ENCODE peak calls at places on chromosome 22, in four cellular contexts. T is pancreas, A is AG04450, G is spleen. S is an unnamed sample. For H3K9me3, the result is how much of the 10 kb centered on the place peaks cover.

GRCh38 chr22:34105461-34106062 is 185.3 kb upstream of the LARGE1 start:
- DNase-seq in T (peak), A (no peak), G (no peak), S (peak)

GRCh38 chr22:29030618-29031235 is 30.9 kb downstream of the C22orf31 start:
- DNase-seq in T (peak), A (no peak), G (peak), S (peak)

GRCh38 chr22:43238526-43239006 is 51.6 kb upstream of the TTLL12 start:
- DNase-seq in T (no peak), A (no peak), G (no peak), S (no peak)

GRCh38 chr22:40666151-40666848 is 13.0 kb upstream of the MCHR1 start:
- DNase-seq in T (no peak), A (no peak), G (no peak), S (no peak)

GRCh38 chr22:38260760-38261477 is 11.9 kb downstream of the TMEM184B start:
- DNase-seq in T (no peak), A (no peak), G (no peak), S (no peak)

GRCh38 chr22:28105396-28105795 is 186.3 kb upstream of the PITPNB start:
- DNase-seq in T (no peak), A (no peak), G (no peak), S (no peak)

GRCh38 chr22:45218974-45219373 is 21.7 kb downstream of the KIAA0930 start:
- DNase-seq in T (no peak), A (no peak), G (no peak), S (no peak)

GRCh38 chr22:42217019-42217751 is 53.3 kb downstream of the TCF20 start:
- DNase-seq in T (no peak), A (no peak), G (no peak), S (no peak)

GRCh38 chr22:22534604-22535415 is 14.7 kb upstream of the ZNF280A start:
- DNase-seq in T (no peak), A (no peak), G (no peak), S (no peak)

GRCh38 chr22:50218996-50219727 is 18.4 kb downstream of the SELENOO start:
- DNase-seq in T (peak), A (peak), G (no peak), S (peak)

GRCh38 chr22:47332246-47332980 is 570.0 kb downstream of the TBC1D22A start:
- DNase-seq in T (no peak), A (no peak), G (no peak), S (no peak)

GRCh38 chr22:47333625-47334024 is 571.2 kb downstream of the TBC1D22A start:
- DNase-seq in T (no peak), A (peak), G (no peak), S (no peak)

GRCh38 chr22:47329727-47330653 is 567.5 kb downstream of the TBC1D22A start:
- DNase-seq in T (no peak), A (no peak), G (no peak), S (no peak)

GRCh38 chr22:47334596-47334995 is 572.1 kb downstream of the TBC1D22A start:
- DNase-seq in T (no peak), A (no peak), G (no peak), S (no peak)

GRCh38 chr22:47331750-47332149 is 569.3 kb downstream of the TBC1D22A start:
- DNase-seq in T (no peak), A (no peak), G (no peak), S (no peak)
- H3K9me3 ChIP-seq in T (under half), A (under half), G (under half), S (under half)

GRCh38 chr22:46728470-46728869 is 9.6 kb downstream of the CERK start:
- DNase-seq in T (no peak), A (no peak), G (no peak), S (no peak)
- H3K27ac ChIP-seq in T (peak), A (no peak), G (no peak), S (no peak)

GRCh38 chr22:24810043-24810749 is 4.2 kb downstream of the SGSM1 start:
- DNase-seq in T (no peak), A (no peak), G (no peak), S (no peak)

GRCh38 chr22:24816841-24817240 is 10.8 kb downstream of the SGSM1 start:
- DNase-seq in T (no peak), A (no peak), G (no peak), S (no peak)

GRCh38 chr22:24809331-24809730 is 3.3 kb downstream of the SGSM1 start:
- DNase-seq in T (no peak), A (no peak), G (no peak), S (no peak)

GRCh38 chr22:24812950-24813349 is 6.9 kb downstream of the SGSM1 start:
- DNase-seq in T (no peak), A (no peak), G (no peak), S (no peak)

DNA sequence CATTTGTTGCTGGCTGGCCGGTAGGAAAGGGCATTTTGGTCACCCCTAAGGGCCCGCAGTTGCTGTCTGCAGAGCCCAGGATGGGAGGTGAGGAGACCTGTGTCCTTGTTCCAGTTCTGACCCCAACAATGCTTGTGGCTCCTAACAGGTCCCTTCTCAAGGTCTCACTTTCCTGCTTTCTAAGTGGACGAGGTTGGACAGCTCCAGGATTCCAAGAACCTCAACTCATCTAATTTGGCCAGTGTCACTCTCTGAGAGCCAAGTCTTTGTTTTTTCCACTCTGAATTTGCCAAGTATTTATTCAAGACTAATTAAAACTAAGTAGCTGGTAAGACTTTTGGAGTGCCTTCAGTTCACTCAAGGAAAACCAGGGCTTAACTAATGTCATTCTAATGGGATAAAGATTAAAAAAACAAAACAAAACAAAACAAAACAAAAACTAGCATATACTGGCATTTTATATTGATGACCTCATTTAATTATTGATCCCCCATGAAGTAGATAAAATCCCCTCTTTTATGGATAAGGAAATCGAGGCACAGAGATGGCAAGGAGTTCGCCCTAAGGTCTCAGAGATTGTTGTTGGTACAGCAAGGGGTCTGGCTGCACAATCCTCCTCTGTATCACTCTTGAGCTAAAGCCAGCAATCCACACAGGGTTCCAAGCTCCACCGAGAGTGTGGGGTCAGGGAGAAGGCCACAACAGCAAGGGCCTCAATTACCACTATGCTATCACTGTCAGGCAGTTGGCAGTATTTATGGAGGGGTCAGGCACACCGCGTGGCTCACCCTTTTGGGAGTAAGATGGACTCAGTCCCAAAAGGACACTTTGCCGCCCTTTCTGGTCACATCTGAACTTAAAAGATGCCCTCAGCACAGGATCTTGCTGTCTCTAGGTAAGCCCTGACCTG is 8.1 kb downstream of the SGSM1 start:
- DNase-seq in T (no peak), A (no peak), G (no peak), S (no peak)
- H3K4me3 ChIP-seq in T (no peak), A (no peak), G (no peak), S (no peak)

DNA sequence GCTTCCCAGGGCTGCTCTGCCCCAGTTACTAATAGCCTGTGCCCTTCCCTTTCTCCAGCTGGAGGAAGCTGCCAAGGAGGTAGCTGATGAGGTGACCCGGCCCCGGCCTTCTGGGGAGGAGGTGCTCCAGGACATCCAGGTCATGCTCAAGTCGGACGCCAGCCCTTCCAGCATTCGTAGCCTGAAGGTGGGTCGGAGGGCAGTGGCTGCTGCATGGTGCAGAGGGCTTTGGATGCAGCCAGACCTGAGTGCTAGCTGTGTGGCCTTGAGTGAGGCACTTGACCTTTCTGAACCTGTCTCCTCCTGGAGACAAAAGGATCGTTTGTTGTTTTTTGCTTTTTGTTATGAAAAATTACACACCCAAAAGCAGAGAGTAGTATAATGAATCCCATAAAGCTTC is 3.4 kb downstream of the MCM5 start:
- DNase-seq in T (no peak), A (no peak), G (no peak), S (no peak)
- H3K9me3 ChIP-seq in T (under half), A (under half), G (under half), S (under half)

DNA sequence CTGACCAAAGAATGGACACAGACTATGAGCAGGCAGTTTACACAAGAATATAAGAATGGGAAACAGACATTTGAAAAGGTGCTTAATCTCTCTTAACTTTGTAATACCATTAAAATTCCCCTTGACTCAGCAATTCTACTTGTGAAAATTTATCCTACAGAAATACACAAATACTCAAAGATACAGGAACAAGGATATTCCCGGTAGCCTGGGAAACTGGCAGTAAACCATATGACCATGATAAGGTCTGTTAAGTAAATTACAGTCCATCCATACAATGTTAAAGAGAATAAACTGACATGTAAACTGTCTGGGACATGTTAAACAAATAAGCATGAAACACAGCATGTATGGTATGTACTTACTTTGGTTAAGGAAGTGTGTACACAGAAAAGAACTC is 8.7 kb upstream of the MTFP1 start:
- DNase-seq in T (no peak), A (no peak), G (no peak), S (no peak)
- H3K27ac ChIP-seq in T (no peak), A (no peak), G (no peak), S (no peak)

S was measured in lower lobe of right lung.